ENCODE peak calls at places on chromosome 13, in four cellular contexts. N is colonic mucosa, C is cardiac fibroblast, F is ascending aorta. L is an unnamed sample.

GRCh38 chr13:84645196-84646071 is 763.2 kb upstream of the SLITRK1 start:
- DNase-seq in C (peak), F (no peak), N (no peak), L (no peak)

GRCh38 chr13:26508885-26509284 is 48.6 kb upstream of the WASF3 start:
- DNase-seq in F (no peak), C (peak), N (peak), L (peak)

GRCh38 chr13:56932104-56932503 is 208.6 kb upstream of the PRR20A start:
- DNase-seq in C (no peak), F (no peak), N (no peak), L (no peak)

GRCh38 chr13:30727491-30728350 is 7.6 kb upstream of the ALOX5AP start:
- DNase-seq in C (no peak), F (no peak), N (no peak), L (no peak)

GRCh38 chr13:98965325-98965724 is 12.5 kb downstream of the DOCK9 start:
- DNase-seq in N (no peak), F (no peak), C (no peak), L (no peak)

GRCh38 chr13:32309812-32310706 is 5.1 kb downstream of the ZAR1L start:
- DNase-seq in C (peak), N (peak), F (no peak), L (peak)

GRCh38 chr13:31793246-31793645 is 53.9 kb downstream of the RXFP2 start:
- DNase-seq in N (no peak), C (peak), F (no peak), L (peak)

GRCh38 chr13:48858523-48858922 is 117.2 kb upstream of the FNDC3A start:
- DNase-seq in C (no peak), N (no peak), F (no peak), L (peak)

GRCh38 chr13:40672310-40673060 is 6.0 kb upstream of the FOXO1 start:
- DNase-seq in F (no peak), N (no peak), C (peak), L (peak)

GRCh38 chr13:30355405-30355741 is 48.0 kb upstream of the KATNAL1 start:
- DNase-seq in C (no peak), N (no peak), F (no peak), L (no peak)

GRCh38 chr13:40503966-40504591 is 162.4 kb downstream of the FOXO1 start:
- DNase-seq in N (no peak), C (peak), F (no peak), L (peak)

GRCh38 chr13:42277618-42278276 is 5.8 kb downstream of the AKAP11 start:
- DNase-seq in C (peak), F (no peak), N (no peak), L (no peak)

GRCh38 chr13:99307247-99307646 is at the start of gene GPR183:
- DNase-seq in C (peak), N (no peak), F (no peak), L (peak)

GRCh38 chr13:109400192-109400591 is 386.2 kb downstream of the IRS2 start:
- DNase-seq in C (no peak), N (peak), F (no peak), L (no peak)

GRCh38 chr13:53001444-53001843 is 27.2 kb upstream of the OLFM4 start:
- DNase-seq in F (no peak), C (no peak), N (no peak), L (no peak)

GRCh38 chr13:93690139-93690538 is 463.5 kb downstream of the GPC6 start:
- DNase-seq in C (peak), F (no peak), N (no peak), L (peak)

GRCh38 chr13:98327326-98328314 is 150.6 kb upstream of the RNF113B start:
- DNase-seq in C (peak), F (no peak), N (no peak), L (peak)

GRCh38 chr13:108269601-108270328 is at the start of gene TNFSF13B:
- DNase-seq in F (no peak), C (peak), N (peak), L (peak)

GRCh38 chr13:30892966-30893365 is 13.1 kb upstream of the MEDAG start:
- DNase-seq in F (no peak), C (peak), N (no peak), L (peak)

GRCh38 chr13:78183737-78184136 is 265.1 kb upstream of the EDNRB start:
- DNase-seq in N (no peak), C (peak), F (no peak), L (no peak)

GRCh38 chr13:42041017-42041683 is 7.3 kb upstream of the DGKH start:
- DNase-seq in N (peak), F (no peak), C (peak), L (peak)

GRCh38 chr13:26460652-26461051 is 96.8 kb upstream of the WASF3 start:
- DNase-seq in C (peak), F (no peak), N (no peak), L (peak)

GRCh38 chr13:99528547-99528946 is 27.3 kb downstream of the TM9SF2 start:
- DNase-seq in C (no peak), N (no peak), F (no peak), L (no peak)

GRCh38 chr13:67076378-67076777 is 153.8 kb downstream of the PCDH9 start:
- DNase-seq in C (peak), N (no peak), F (no peak), L (no peak)

GRCh38 chr13:24716011-24716410 is 35.8 kb downstream of the ATP12A start:
- DNase-seq in N (no peak), F (no peak), C (no peak), L (no peak)

GRCh38 chr13:27534108-27534975 is 84.0 kb upstream of the MTIF3 start:
- DNase-seq in N (no peak), F (no peak), C (no peak), L (no peak)

GRCh38 chr13:27131202-27131623 is 40.4 kb downstream of the USP12 start:
- DNase-seq in F (no peak), N (peak), C (peak), L (peak)

GRCh38 chr13:80314711-80315505 is 26.0 kb downstream of the SPRY2 start:
- DNase-seq in F (no peak), N (no peak), C (no peak), L (no peak)

GRCh38 chr13:65292488-65292901 is 1937.6 kb downstream of the PCDH9 start:
- DNase-seq in F (no peak), N (no peak), C (peak), L (peak)

GRCh38 chr13:43377149-43377548 is 353.8 kb downstream of the DNAJC15 start:
- DNase-seq in F (no peak), C (peak), N (no peak), L (no peak)

GRCh38 chr13:31105020-31105800 is 56.5 kb downstream of the HSPH1 start:
- DNase-seq in F (no peak), N (no peak), C (no peak), L (no peak)

GRCh38 chr13:98141938-98142426 is 912 bp upstream of the FARP1 start:
- DNase-seq in F (no peak), C (no peak), N (peak), L (no peak)

GRCh38 chr13:49935171-49936084 is 712 bp downstream of the SPRYD7 start:
- DNase-seq in N (peak), C (peak), F (no peak), L (peak)

GRCh38 chr13:69600811-69601210 is 506.8 kb upstream of the ATXN8OS start:
- DNase-seq in N (no peak), C (no peak), F (no peak), L (no peak)

DNA sequence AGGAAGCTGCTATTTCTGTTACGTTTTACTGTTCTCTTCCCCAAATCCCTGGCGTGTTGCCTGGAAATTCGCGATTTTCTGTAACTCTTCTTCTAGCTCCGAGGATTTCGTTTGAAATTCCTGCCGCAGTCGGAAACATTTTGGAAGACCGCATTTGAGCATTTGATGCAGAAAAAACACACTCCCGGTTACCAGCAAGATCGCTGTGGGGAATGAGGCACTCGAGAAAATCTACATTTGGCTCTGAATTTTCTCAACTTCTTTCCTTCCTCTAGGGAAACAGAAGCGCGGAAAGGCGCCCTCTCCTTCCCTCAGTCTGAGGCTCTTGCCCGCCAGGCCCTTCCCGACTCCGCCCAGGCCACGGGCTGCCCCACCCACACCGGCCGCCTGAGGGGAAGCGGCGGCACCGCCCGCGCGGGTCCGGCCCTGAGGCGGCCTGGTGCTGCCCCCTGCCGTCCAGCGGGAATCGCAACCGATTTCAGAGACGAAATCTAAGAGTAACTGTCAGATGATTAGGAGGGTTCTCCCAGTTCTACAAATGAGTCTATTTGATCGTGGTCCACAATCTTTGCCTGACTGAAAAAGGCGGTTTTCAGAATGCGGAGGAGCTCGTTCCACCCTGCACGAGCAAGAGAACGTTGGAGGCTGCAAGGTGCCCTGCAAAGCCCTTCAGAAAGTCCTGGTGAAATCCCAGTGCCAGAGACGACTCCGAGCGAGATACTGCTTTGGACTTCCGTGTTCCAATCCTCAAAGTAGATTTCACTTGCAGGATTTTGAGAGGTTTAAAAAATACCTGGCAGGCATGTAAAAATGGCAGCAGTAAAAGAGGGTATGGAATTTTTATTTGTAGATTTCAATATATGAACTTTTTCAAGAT is 18.4 kb upstream of the TUBGCP3 start:
- DNase-seq in F (peak), C (peak), N (peak), L (peak)
- H3K4me3 ChIP-seq in F (peak), C (peak), N (peak), L (peak)

DNA sequence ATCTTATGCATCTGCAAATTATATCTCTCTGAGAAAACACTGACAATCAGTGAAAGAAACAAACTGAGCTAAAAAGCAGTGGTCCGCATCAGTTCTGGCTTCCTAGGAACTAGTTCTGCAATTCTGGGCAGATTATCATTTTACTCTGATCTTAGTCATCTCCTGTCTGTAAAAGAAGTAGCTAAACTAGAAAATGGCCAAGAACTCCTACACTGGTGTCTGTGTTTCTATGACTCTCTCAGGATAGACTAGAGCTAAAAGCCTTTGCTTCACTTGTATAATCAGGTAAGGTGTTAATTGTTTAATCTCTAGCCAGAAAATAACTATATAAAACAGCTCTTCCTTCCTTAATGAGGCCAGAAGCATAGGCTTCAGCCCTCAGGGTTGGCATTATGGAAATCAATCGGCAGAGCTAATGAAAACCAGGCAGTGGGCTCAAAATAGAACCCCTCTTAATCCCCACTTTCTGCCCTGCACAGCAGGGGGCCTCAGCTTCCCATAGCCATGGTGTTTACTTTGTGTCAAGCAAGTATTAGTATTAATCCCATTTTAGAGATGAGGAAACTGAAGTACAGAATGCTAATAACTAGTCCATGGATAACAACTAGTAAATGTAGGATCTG is 459.2 kb downstream of the FGF14 start:
- DNase-seq in F (no peak), C (no peak), N (no peak), L (no peak)
- TF ChIP-seq CTCF in F (no peak), C (no peak), N (no peak), L (no peak)

DNA sequence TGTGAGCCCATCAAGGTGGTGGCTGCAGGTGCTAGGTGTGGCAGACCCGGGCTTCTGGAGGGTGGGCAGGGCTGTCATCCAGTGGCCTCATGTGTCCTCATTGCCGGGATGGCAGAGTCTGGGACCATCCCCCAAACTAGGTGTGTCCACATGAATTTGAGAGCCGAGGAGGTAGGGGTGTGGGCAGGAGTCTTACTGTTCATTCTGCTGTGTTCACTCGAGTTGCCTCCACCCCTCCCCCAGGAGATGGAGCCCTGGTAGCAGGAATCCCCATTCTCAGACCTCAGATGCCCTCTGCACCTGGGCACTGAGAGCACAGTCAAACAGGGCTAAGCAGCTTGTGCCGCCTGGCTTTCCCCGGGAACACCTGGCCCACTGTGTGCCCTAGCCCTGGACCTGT is 22.4 kb downstream of the NAXD start:
- DNase-seq in C (no peak), N (no peak), F (no peak), L (no peak)
- H3K4me3 ChIP-seq in C (no peak), N (no peak), F (no peak), L (no peak)

DNA sequence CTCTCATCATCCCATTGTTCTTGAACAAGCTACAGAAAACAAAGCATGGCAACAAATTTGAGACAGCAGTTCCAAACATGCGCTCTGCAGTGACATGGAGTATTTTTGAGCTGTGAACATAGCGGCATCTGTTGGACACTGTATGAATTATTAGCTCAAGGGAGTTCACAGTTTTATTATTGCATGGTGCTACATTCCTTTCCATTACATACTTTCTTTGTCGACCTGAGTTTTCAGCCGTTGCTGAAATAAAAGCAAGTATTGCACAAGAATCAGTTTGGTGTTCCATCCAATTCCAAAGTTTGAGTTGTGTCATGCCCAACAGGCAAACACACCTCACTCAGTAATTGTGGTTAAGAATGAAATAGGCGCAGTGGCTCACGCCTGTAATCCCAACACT is 30.1 kb upstream of the METTL21C start:
- DNase-seq in F (no peak), N (no peak), C (peak), L (peak)
- TF ChIP-seq CTCF in F (peak), N (no peak), C (peak), L (peak)

DNA sequence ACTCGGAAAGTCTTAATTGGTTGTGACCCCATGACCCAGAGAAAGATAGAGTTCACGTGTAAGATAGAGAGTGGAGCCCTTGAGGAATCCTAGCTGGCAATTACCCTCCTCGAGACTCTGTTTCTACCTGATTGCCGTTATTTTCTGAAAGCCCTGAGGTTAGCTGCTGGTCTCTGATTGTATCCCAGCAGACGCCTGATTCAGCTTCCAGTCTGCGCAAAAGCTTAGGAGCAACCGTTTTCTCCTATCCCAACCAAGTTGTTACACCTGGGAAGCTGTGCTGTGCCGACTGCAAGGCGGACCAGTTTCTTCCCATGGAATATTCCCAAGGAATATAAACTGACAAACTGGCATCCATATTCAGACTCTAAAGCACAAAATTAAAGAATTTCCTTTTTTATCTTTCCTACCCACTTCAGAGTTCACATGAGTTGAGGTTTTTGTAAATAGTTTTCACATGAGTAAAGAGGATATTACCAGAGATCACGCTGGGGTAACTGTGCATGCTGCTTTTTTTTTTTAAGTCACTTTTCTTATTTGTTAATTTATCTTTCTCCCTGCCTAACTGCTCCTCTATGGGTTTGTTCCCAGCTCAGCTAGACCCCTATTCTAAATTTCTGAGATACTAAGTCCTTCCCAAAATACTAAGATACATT is 1.5 kb upstream of the TRPC4 start:
- DNase-seq in N (no peak), C (peak), F (no peak), L (peak)
- H3K4me3 ChIP-seq in N (no peak), C (peak), F (no peak), L (peak)

DNA sequence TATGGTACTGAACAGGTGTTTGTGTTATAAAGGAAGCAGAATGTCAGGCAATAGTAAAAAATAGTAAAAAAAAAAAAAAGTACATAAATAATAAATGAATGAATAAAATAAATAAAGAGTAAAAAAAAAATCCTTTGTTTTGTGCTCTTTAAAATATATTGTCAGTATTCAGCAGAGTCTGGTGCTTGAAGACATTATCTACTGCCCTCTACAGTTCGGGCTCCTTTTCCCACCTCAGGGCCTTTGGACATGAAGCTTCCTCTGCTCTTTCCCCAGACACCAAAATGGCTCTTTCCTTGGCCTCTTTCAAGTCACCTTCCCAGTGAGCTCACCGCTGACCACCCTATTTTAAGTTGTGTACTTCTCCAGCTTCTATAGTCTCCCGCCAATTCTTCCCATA is 137.5 kb downstream of the TNFRSF19 start:
- DNase-seq in C (peak), F (no peak), N (no peak), L (peak)
- TF ChIP-seq CTCF in C (peak), F (no peak), N (no peak), L (peak)

GRCh38 chr13:34502011-34502410 is 440.1 kb upstream of the NBEA start:
- DNase-seq in C (no peak), F (no peak), N (no peak), L (no peak)
- H3K4me3 ChIP-seq in C (no peak), F (no peak), N (no peak), L (no peak)

L was measured in fibroblast of villous mesenchyme.